ENCODE peak calls at places on chromosomes 13 and 19, in nine cellular contexts. One of them, this sample, is unnamed.
A peak's percentile ranks its signal among the peaks of the same experiment; 100 is the strongest.

GRCh38 chr19:19737559-19738332 is 4.8 kb upstream of the ZNF14 start:
- DNase-seq in GM12891: no peak
- DNase-seq in suprapubic skin: no peak
- DNase-seq in transverse colon: no peak
- DNase-seq in GM23338: no peak
- DNase-seq in HCT116: no peak
- DNase-seq in GM12892: no peak
- DNase-seq in prostate gland: no peak
- DNase-seq in K562: no peak
- DNase-seq in this sample: no peak

GRCh38 chr13:20363604-20364003 is 131.5 kb upstream of the GJB6 start:
- DNase-seq in GM12891: no peak
- DNase-seq in suprapubic skin: no peak
- DNase-seq in transverse colon: no peak
- DNase-seq in GM23338: no peak
- DNase-seq in HCT116: no peak
- DNase-seq in GM12892: no peak
- DNase-seq in prostate gland: no peak
- DNase-seq in K562: no peak
- DNase-seq in this sample: no peak

GRCh38 chr19:38513762-38514167 is 80.3 kb downstream of the RYR1 start:
- DNase-seq in GM12891: no peak
- DNase-seq in suprapubic skin: no peak
- DNase-seq in transverse colon: no peak
- DNase-seq in GM23338: no peak
- DNase-seq in HCT116: no peak
- DNase-seq in GM12892: no peak
- DNase-seq in prostate gland: no peak
- DNase-seq in K562: no peak
- DNase-seq in this sample: no peak

GRCh38 chr19:2627319-2627829 is 75.1 kb downstream of the GNG7 start:
- DNase-seq in GM12891: no peak
- DNase-seq in suprapubic skin: no peak
- DNase-seq in transverse colon: peak; percentile 69
- DNase-seq in GM23338: no peak
- DNase-seq in HCT116: peak; percentile 92
- DNase-seq in GM12892: no peak
- DNase-seq in prostate gland: peak; percentile 51
- DNase-seq in K562: no peak
- DNase-seq in this sample: peak; percentile 87

GRCh38 chr19:34430738-34431625 is 2.8 kb downstream of the UBA2 start:
- DNase-seq in GM12891: peak; percentile 44
- DNase-seq in suprapubic skin: no peak
- DNase-seq in transverse colon: no peak
- DNase-seq in GM23338: peak; percentile 83
- DNase-seq in HCT116: peak; percentile 35
- DNase-seq in GM12892: peak; percentile 46
- DNase-seq in prostate gland: no peak
- DNase-seq in K562: peak; percentile 72
- DNase-seq in this sample: no peak

GRCh38 chr19:49546825-49547565 is 19.2 kb downstream of the RCN3 start:
- DNase-seq in GM12891: no peak
- DNase-seq in suprapubic skin: no peak
- DNase-seq in transverse colon: peak; percentile 81
- DNase-seq in GM23338: peak; percentile 98
- DNase-seq in HCT116: peak; percentile 85
- DNase-seq in GM12892: no peak
- DNase-seq in prostate gland: peak; percentile 86
- DNase-seq in K562: peak; percentile 89
- DNase-seq in this sample: peak; percentile 74

GRCh38 chr13:59270327-59270726 is 893.4 kb downstream of the DIAPH3 start:
- DNase-seq in GM12891: no peak
- DNase-seq in suprapubic skin: no peak
- DNase-seq in transverse colon: no peak
- DNase-seq in GM23338: no peak
- DNase-seq in HCT116: no peak
- DNase-seq in GM12892: no peak
- DNase-seq in prostate gland: no peak
- DNase-seq in K562: no peak
- DNase-seq in this sample: no peak

GRCh38 chr13:100442095-100442832 is 146.3 kb downstream of the GGACT start:
- DNase-seq in GM12891: no peak
- DNase-seq in suprapubic skin: no peak
- DNase-seq in transverse colon: no peak
- DNase-seq in GM23338: peak; percentile 37
- DNase-seq in HCT116: no peak
- DNase-seq in GM12892: no peak
- DNase-seq in prostate gland: no peak
- DNase-seq in K562: no peak
- DNase-seq in this sample: no peak

GRCh38 chr13:76641056-76641455 is 245.1 kb downstream of the KCTD12 start:
- DNase-seq in GM12891: no peak
- DNase-seq in suprapubic skin: no peak
- DNase-seq in transverse colon: no peak
- DNase-seq in GM23338: no peak
- DNase-seq in HCT116: no peak
- DNase-seq in GM12892: no peak
- DNase-seq in prostate gland: no peak
- DNase-seq in K562: no peak
- DNase-seq in this sample: no peak

GRCh38 chr13:102903659-102904407 is 58.0 kb downstream of the ERCC5 start:
- DNase-seq in GM12891: no peak
- DNase-seq in suprapubic skin: no peak
- DNase-seq in transverse colon: no peak
- DNase-seq in GM23338: peak; percentile 56
- DNase-seq in HCT116: no peak
- DNase-seq in GM12892: no peak
- DNase-seq in prostate gland: no peak
- DNase-seq in K562: peak; percentile 17
- DNase-seq in this sample: no peak

GRCh38 chr19:3547301-3547731 is 8.3 kb downstream of the TEKTIP1 start:
- DNase-seq in GM12891: no peak
- DNase-seq in suprapubic skin: no peak
- DNase-seq in transverse colon: no peak
- DNase-seq in GM23338: no peak
- DNase-seq in HCT116: no peak
- DNase-seq in GM12892: no peak
- DNase-seq in prostate gland: no peak
- DNase-seq in K562: no peak
- DNase-seq in this sample: no peak

GRCh38 chr13:111115841-111116500 is 861 bp downstream of the ARHGEF7 start:
- DNase-seq in GM12891: no peak
- DNase-seq in suprapubic skin: no peak
- DNase-seq in transverse colon: peak; percentile 29
- DNase-seq in GM23338: peak; percentile 52
- DNase-seq in HCT116: no peak
- DNase-seq in GM12892: no peak
- DNase-seq in prostate gland: no peak
- DNase-seq in K562: no peak
- DNase-seq in this sample: no peak

GRCh38 chr13:25232937-25233515 is 54.3 kb downstream of the MTMR6 start:
- DNase-seq in GM12891: no peak
- DNase-seq in suprapubic skin: no peak
- DNase-seq in transverse colon: no peak
- DNase-seq in GM23338: peak; percentile 69
- DNase-seq in HCT116: peak; percentile 19
- DNase-seq in GM12892: no peak
- DNase-seq in prostate gland: no peak
- DNase-seq in K562: peak; percentile 34
- DNase-seq in this sample: no peak

GRCh38 chr19:49205114-49205513 is 47.5 kb downstream of the TRPM4 start:
- DNase-seq in GM12891: no peak
- DNase-seq in suprapubic skin: no peak
- DNase-seq in transverse colon: no peak
- DNase-seq in GM23338: no peak
- DNase-seq in HCT116: no peak
- DNase-seq in GM12892: no peak
- DNase-seq in prostate gland: no peak
- DNase-seq in K562: no peak
- DNase-seq in this sample: no peak

GRCh38 chr19:35306473-35307246 is 14.7 kb downstream of the MAG start:
- DNase-seq in GM12891: no peak
- DNase-seq in suprapubic skin: no peak
- DNase-seq in transverse colon: no peak
- DNase-seq in GM23338: peak; percentile 75
- DNase-seq in HCT116: no peak
- DNase-seq in GM12892: no peak
- DNase-seq in prostate gland: no peak
- DNase-seq in K562: peak; percentile 80
- DNase-seq in this sample: no peak

DNA sequence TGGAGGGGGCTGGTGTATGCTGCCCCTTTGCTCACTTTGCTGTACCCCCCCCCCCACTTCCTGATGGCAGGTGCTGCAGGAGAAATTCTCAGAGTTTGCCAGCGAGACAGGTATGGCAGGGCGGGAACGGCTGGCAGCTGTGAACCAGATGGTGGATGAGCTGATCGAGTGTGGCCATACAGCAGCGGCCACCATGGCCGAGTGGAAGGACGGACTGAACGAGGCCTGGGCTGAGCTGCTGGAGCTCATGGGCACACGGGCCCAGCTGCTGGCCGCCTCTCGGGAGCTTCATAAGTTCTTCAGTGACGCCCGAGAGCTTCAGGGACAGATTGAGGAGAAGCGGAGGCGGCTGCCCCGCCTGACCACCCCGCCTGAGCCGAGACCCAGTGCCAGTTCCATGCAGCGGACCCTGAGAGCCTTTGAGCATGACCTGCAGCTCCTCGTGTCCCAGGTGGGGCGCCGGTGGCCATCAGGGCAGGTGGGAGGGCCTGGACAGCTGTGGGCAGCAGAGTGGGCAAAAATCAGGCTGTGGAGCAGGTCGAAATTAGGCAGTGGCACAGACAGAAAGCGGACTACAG is 19.6 kb upstream of the SHKBP1 start:
- DNase-seq in GM12891: no peak
- DNase-seq in suprapubic skin: no peak
- DNase-seq in transverse colon: no peak
- DNase-seq in GM23338: no peak
- DNase-seq in HCT116: no peak
- DNase-seq in GM12892: no peak
- DNase-seq in prostate gland: no peak
- DNase-seq in K562: no peak
- DNase-seq in this sample: no peak
- TF ChIP-seq POLR2AphosphoS5 in GM12891: no peak
- TF ChIP-seq POLR2AphosphoS5 in suprapubic skin: no peak
- TF ChIP-seq POLR2AphosphoS5 in transverse colon: no peak
- TF ChIP-seq POLR2AphosphoS5 in GM23338: no peak
- TF ChIP-seq POLR2AphosphoS5 in HCT116: no peak
- TF ChIP-seq POLR2AphosphoS5 in GM12892: no peak
- TF ChIP-seq POLR2AphosphoS5 in prostate gland: no peak
- TF ChIP-seq POLR2AphosphoS5 in K562: no peak
- TF ChIP-seq POLR2AphosphoS5 in this sample: no peak

GRCh38 chr19:1580382-1580781 is 12.3 kb upstream of the MEX3D start:
- DNase-seq in GM12891: no peak
- DNase-seq in suprapubic skin: no peak
- DNase-seq in transverse colon: no peak
- DNase-seq in GM23338: no peak
- DNase-seq in HCT116: no peak
- DNase-seq in GM12892: no peak
- DNase-seq in prostate gland: no peak
- DNase-seq in K562: no peak
- DNase-seq in this sample: no peak
- TF ChIP-seq POLR2AphosphoS5 in GM12891: no peak
- TF ChIP-seq POLR2AphosphoS5 in suprapubic skin: no peak
- TF ChIP-seq POLR2AphosphoS5 in transverse colon: no peak
- TF ChIP-seq POLR2AphosphoS5 in GM23338: no peak
- TF ChIP-seq POLR2AphosphoS5 in HCT116: no peak
- TF ChIP-seq POLR2AphosphoS5 in GM12892: no peak
- TF ChIP-seq POLR2AphosphoS5 in prostate gland: no peak
- TF ChIP-seq POLR2AphosphoS5 in K562: no peak
- TF ChIP-seq POLR2AphosphoS5 in this sample: no peak

GRCh38 chr13:39913928-39914327 is 258.5 kb downstream of the COG6 start:
- DNase-seq in GM12891: no peak
- DNase-seq in suprapubic skin: no peak
- DNase-seq in transverse colon: no peak
- DNase-seq in GM23338: no peak
- DNase-seq in HCT116: no peak
- DNase-seq in GM12892: no peak
- DNase-seq in prostate gland: peak; percentile 53
- DNase-seq in K562: no peak
- DNase-seq in this sample: no peak
- TF ChIP-seq POLR2AphosphoS5 in GM12891: no peak
- TF ChIP-seq POLR2AphosphoS5 in suprapubic skin: no peak
- TF ChIP-seq POLR2AphosphoS5 in transverse colon: no peak
- TF ChIP-seq POLR2AphosphoS5 in GM23338: no peak
- TF ChIP-seq POLR2AphosphoS5 in HCT116: no peak
- TF ChIP-seq POLR2AphosphoS5 in GM12892: no peak
- TF ChIP-seq POLR2AphosphoS5 in prostate gland: peak; percentile 85
- TF ChIP-seq POLR2AphosphoS5 in K562: no peak
- TF ChIP-seq POLR2AphosphoS5 in this sample: no peak

DNA sequence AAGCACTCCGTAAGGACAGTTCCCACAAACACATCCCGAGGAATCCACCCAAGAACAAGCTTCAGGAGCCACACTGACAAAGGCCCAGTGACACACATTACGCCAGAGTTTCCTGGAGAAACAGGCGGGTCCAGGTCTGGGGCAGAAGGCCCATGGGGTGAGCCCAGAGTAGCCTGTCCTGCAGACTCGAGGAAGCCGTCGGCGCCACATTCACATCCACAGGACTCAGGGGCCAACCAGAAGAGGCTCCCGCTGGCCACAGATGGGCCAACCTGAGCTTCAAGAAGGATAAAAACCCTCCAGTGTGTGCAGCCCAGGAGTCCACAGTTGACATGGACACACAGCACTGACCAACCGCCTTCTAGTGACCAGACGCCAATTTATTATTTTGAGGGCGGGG is 31.3 kb downstream of the GRTP1 start:
- DNase-seq in GM12891: no peak
- DNase-seq in suprapubic skin: no peak
- DNase-seq in transverse colon: no peak
- DNase-seq in GM23338: no peak
- DNase-seq in HCT116: no peak
- DNase-seq in GM12892: no peak
- DNase-seq in prostate gland: no peak
- DNase-seq in K562: no peak
- DNase-seq in this sample: no peak
- TF ChIP-seq POLR2AphosphoS5 in GM12891: no peak
- TF ChIP-seq POLR2AphosphoS5 in suprapubic skin: no peak
- TF ChIP-seq POLR2AphosphoS5 in transverse colon: no peak
- TF ChIP-seq POLR2AphosphoS5 in GM23338: peak; percentile 8
- TF ChIP-seq POLR2AphosphoS5 in HCT116: no peak
- TF ChIP-seq POLR2AphosphoS5 in GM12892: no peak
- TF ChIP-seq POLR2AphosphoS5 in prostate gland: no peak
- TF ChIP-seq POLR2AphosphoS5 in K562: no peak
- TF ChIP-seq POLR2AphosphoS5 in this sample: no peak

DNA sequence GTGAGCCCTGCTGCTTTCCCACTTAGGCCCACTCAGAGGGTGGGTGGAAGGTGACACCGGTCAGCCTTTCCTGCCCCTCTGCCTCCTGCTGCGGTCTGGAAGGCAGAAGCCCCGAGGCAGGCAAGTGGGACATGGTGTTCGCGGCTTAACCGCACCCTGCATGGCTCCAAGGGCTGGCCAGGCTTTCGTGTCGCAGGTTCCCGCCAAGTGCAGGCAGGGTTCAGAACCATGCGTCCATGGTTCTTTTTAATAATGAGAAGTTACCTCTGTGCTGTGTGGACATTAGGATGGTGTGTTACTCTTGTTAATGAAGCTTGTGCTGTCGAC is 969 bp downstream of the DGKH start:
- DNase-seq in GM12891: no peak
- DNase-seq in suprapubic skin: no peak
- DNase-seq in transverse colon: no peak
- DNase-seq in GM23338: no peak
- DNase-seq in HCT116: no peak
- DNase-seq in GM12892: no peak
- DNase-seq in prostate gland: no peak
- DNase-seq in K562: no peak
- DNase-seq in this sample: no peak
- TF ChIP-seq POLR2AphosphoS5 in GM12891: no peak
- TF ChIP-seq POLR2AphosphoS5 in suprapubic skin: no peak
- TF ChIP-seq POLR2AphosphoS5 in transverse colon: no peak
- TF ChIP-seq POLR2AphosphoS5 in GM23338: no peak
- TF ChIP-seq POLR2AphosphoS5 in HCT116: no peak
- TF ChIP-seq POLR2AphosphoS5 in GM12892: peak; percentile 37
- TF ChIP-seq POLR2AphosphoS5 in prostate gland: no peak
- TF ChIP-seq POLR2AphosphoS5 in K562: no peak
- TF ChIP-seq POLR2AphosphoS5 in this sample: no peak